ENCODE peak calls at places on chromosomes 6 and 20, in seven cellular contexts. F is psoas muscle, L is GM23338, Y is Panc1, O is RWPE2, H is left lung, V is vagina. I is an unnamed sample.

GRCh38 chr6:14239097-14239496 is 121.5 kb downstream of the CD83 start:
- DNase-seq in F (no peak), L (no peak), Y (no peak), O (no peak), H (no peak), V (no peak), I (no peak)

GRCh38 chr6:104705095-104705707 is 154.5 kb downstream of the HACE1 start:
- DNase-seq in F (no peak), L (no peak), Y (peak), O (no peak), H (no peak), V (no peak), I (peak)

GRCh38 chr20:35564905-35565304 is 23.0 kb downstream of the ERGIC3 start:
- DNase-seq in F (peak), L (no peak), Y (no peak), O (no peak), H (no peak), V (no peak), I (no peak)

GRCh38 chr6:43367245-43367984 is 2.0 kb downstream of the ZNF318 start:
- DNase-seq in F (no peak), L (no peak), Y (no peak), O (no peak), H (no peak), V (no peak), I (no peak)

GRCh38 chr6:3929281-3929798 is 80.2 kb downstream of the FAM50B start:
- DNase-seq in F (peak), L (no peak), Y (no peak), O (no peak), H (no peak), V (no peak), I (peak)

GRCh38 chr6:137107767-137108105 is 63.0 kb upstream of the IL20RA start:
- DNase-seq in F (no peak), L (no peak), Y (no peak), O (no peak), H (no peak), V (no peak), I (peak)

GRCh38 chr20:36908603-36909002 is 32.7 kb downstream of the TLDC2 start:
- DNase-seq in F (no peak), L (no peak), Y (no peak), O (no peak), H (no peak), V (no peak), I (no peak)

GRCh38 chr6:12208190-12208589 is 82.0 kb upstream of the EDN1 start:
- DNase-seq in F (no peak), L (no peak), Y (no peak), O (no peak), H (peak), V (no peak), I (peak)

GRCh38 chr20:21100590-21101452 is 5.3 kb downstream of the LINC00237 start:
- DNase-seq in F (no peak), L (peak), Y (no peak), O (no peak), H (no peak), V (no peak), I (no peak)

GRCh38 chr20:48738399-48739304 is 89.1 kb downstream of the PREX1 start:
- DNase-seq in F (no peak), L (no peak), Y (no peak), O (no peak), H (no peak), V (no peak), I (no peak)

GRCh38 chr6:90333928-90334327 is 37.3 kb upstream of the BACH2 start:
- DNase-seq in F (no peak), L (no peak), Y (no peak), O (no peak), H (no peak), V (no peak), I (no peak)

GRCh38 chr6:119284861-119285521 is 64.6 kb downstream of the MAN1A1 start:
- DNase-seq in F (no peak), L (peak), Y (no peak), O (no peak), H (no peak), V (no peak), I (no peak)

GRCh38 chr6:169162968-169163903 is 90.4 kb downstream of the THBS2 start:
- DNase-seq in F (peak), L (no peak), Y (peak), O (peak), H (no peak), V (peak), I (peak)

GRCh38 chr20:45044084-45044573 is 56.8 kb downstream of the KCNS1 start:
- DNase-seq in F (no peak), L (peak), Y (peak), O (no peak), H (no peak), V (no peak), I (peak)

GRCh38 chr6:149266659-149267058 is 50.9 kb upstream of the TAB2 start:
- DNase-seq in F (no peak), L (no peak), Y (no peak), O (no peak), H (no peak), V (no peak), I (no peak)

GRCh38 chr20:24968278-24968677 is 19.2 kb downstream of the CST7 start:
- DNase-seq in F (no peak), L (no peak), Y (no peak), O (peak), H (no peak), V (peak), I (no peak)

GRCh38 chr20:46985241-46985640 is 90.6 kb downstream of the EYA2 start:
- DNase-seq in F (no peak), L (no peak), Y (no peak), O (no peak), H (no peak), V (no peak), I (no peak)

GRCh38 chr6:15543262-15543917 is 119.4 kb downstream of the DTNBP1 start:
- DNase-seq in F (no peak), L (no peak), Y (no peak), O (no peak), H (no peak), V (no peak), I (no peak)

GRCh38 chr6:117548797-117549301 is 53.5 kb downstream of the GOPC start:
- DNase-seq in F (no peak), L (peak), Y (no peak), O (no peak), H (no peak), V (no peak), I (no peak)

GRCh38 chr6:165766457-165766856 is 103.4 kb upstream of the PDE10A start:
- DNase-seq in F (no peak), L (no peak), Y (peak), O (no peak), H (no peak), V (no peak), I (no peak)

DNA sequence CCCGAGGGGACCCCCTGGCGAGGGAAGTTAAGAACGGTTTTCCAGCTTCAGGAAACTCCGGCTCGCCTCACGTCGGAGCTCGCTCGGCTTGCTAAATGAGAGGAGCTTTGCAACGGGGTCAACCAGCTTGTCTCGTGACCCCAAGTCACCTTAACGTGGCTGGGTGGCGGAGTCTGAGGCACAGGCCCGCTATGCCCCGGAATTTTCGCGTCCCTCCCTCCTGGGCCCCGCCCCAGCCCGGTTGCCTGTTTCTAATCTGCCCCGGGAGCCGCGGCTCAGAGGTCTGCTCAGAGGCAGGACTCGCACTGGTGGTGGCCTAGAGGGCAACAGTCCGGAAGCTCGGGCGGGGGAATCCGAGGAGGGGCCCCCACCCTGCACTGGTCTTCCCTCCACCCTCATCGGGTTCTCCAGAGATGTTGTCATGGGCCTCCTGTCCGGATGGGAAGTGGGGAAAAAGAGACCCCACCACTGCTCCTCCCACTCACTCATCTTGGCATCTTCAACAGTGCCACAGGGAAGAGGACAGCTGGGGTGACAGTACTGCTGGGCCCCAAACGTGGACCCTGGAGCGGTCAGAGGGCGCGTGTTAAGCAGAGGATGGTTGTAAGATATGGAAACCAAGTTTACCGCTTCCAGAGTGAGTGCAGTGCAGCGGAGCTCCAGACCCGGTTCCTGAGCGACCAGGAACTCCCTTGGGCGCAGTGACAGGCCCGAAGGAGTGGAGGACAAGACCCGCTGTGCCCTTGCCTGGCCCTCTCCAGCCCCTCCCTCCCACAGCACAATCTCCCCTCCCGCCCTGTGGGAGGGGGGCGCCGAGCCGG is 3.4 kb downstream of the NR2E1 start:
- DNase-seq in F (no peak), L (peak), Y (no peak), O (no peak), H (no peak), V (no peak), I (no peak)
- H3K4me3 ChIP-seq in F (peak), L (peak), Y (no peak), O (no peak), H (peak), V (peak), I (no peak)

GRCh38 chr6:151440930-151441329 is 11.0 kb downstream of the RMND1 start:
- DNase-seq in F (no peak), L (no peak), Y (no peak), O (no peak), H (no peak), V (no peak), I (peak)
- TF ChIP-seq CTCF in F (peak), L (no peak), Y (no peak), O (peak), H (no peak), V (peak), I (peak)

GRCh38 chr6:80520195-80520594 is 413.7 kb downstream of the BCKDHB start:
- DNase-seq in F (no peak), L (no peak), Y (no peak), O (no peak), H (no peak), V (no peak), I (peak)

GRCh38 chr6:80527552-80528052 is 421.1 kb downstream of the BCKDHB start:
- DNase-seq in F (no peak), L (no peak), Y (no peak), O (no peak), H (no peak), V (no peak), I (no peak)

GRCh38 chr6:80523029-80523428 is 416.6 kb downstream of the BCKDHB start:
- DNase-seq in F (no peak), L (no peak), Y (no peak), O (no peak), H (no peak), V (no peak), I (peak)

GRCh38 chr6:80522556-80522955 is 416.1 kb downstream of the BCKDHB start:
- DNase-seq in F (no peak), L (no peak), Y (no peak), O (no peak), H (no peak), V (no peak), I (no peak)

GRCh38 chr6:80523531-80523970 is 417.1 kb downstream of the BCKDHB start:
- DNase-seq in F (peak), L (peak), Y (no peak), O (no peak), H (no peak), V (no peak), I (no peak)
- H3K4me3 ChIP-seq in F (peak), L (no peak), Y (no peak), O (no peak), H (no peak), V (no peak), I (no peak)

GRCh38 chr6:107957165-107957908 is 671 bp downstream of the SEC63 start:
- DNase-seq in F (peak), L (peak), Y (no peak), O (no peak), H (peak), V (no peak), I (peak)
- TF ChIP-seq CTCF in F (no peak), L (no peak), Y (no peak), O (no peak), H (no peak), V (no peak), I (no peak)

DNA sequence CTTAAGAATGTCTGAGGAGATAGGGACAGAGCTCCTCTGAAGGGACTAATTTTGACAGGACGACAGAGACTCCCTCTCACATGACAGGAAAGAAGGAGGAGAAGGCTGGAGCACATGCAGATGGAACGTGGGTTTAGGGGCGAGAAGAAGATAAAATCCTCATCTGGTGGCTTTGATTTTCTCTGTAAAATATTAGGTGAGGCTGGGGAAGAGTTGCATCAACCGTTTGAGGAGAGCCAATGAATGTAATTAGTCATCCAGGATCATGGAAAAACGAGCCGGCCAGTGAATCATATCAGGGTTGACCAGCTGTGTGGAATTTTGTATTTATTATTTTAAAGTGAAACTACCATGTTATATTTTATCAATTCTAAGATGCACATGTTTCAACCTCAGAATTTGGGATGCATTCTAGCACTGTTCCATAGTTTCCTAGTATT is 46.9 kb upstream of the ADGRF4 start:
- DNase-seq in F (no peak), L (no peak), Y (no peak), O (no peak), H (no peak), V (no peak), I (peak)
- H3K4me3 ChIP-seq in F (no peak), L (no peak), Y (no peak), O (no peak), H (no peak), V (no peak), I (no peak)

GRCh38 chr6:107079429-107079828 is 35.9 kb downstream of the BEND3 start:
- DNase-seq in F (no peak), L (peak), Y (no peak), O (no peak), H (no peak), V (no peak), I (no peak)
- TF ChIP-seq CTCF in F (no peak), L (peak), Y (no peak), O (no peak), H (no peak), V (no peak), I (no peak)

GRCh38 chr6:27531772-27532459 is 59.0 kb upstream of the ZNF184 start:
- DNase-seq in F (no peak), L (no peak), Y (peak), O (no peak), H (no peak), V (no peak), I (no peak)
- H3K4me3 ChIP-seq in F (no peak), L (no peak), Y (peak), O (no peak), H (no peak), V (no peak), I (no peak)

GRCh38 chr6:56992053-56992452 is 37.1 kb downstream of the BEND6 start:
- DNase-seq in F (no peak), L (no peak), Y (no peak), O (no peak), H (no peak), V (no peak), I (no peak)

GRCh38 chr6:56999049-56999448 is 44.1 kb downstream of the BEND6 start:
- DNase-seq in F (no peak), L (no peak), Y (no peak), O (no peak), H (no peak), V (no peak), I (no peak)

GRCh38 chr6:56992703-56993102 is 37.8 kb downstream of the BEND6 start:
- DNase-seq in F (no peak), L (no peak), Y (no peak), O (no peak), H (no peak), V (no peak), I (peak)

GRCh38 chr6:56996401-56996800 is 41.5 kb downstream of the BEND6 start:
- DNase-seq in F (no peak), L (no peak), Y (no peak), O (no peak), H (no peak), V (no peak), I (no peak)

DNA sequence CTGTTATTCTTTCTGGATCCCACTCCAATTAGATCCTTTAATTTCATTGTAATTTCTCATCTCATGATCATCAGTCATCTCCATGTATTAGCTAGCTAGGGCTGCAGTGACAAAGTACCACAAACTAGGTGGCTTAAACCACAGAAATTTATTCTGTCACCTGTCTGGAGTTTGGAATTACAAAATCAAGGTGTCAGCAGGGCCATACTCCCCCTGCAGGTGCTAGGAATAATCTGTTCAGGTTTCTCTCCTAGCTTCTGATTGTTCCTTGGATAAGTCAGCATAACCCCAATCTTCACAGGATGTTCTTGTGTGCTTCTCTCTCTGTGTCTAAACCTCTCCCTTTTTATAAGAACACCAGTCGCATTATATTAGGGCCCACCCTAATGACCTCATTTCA is 40.4 kb downstream of the BEND6 start:
- DNase-seq in F (no peak), L (peak), Y (no peak), O (no peak), H (no peak), V (no peak), I (no peak)
- TF ChIP-seq CTCF in F (no peak), L (peak), Y (peak), O (peak), H (no peak), V (no peak), I (no peak)